ENCODE peak calls at places on chromosome 1, in five cellular contexts. T is A549, X is IMR-90, D is GM12878, I is K562. J is an unnamed sample.
A peak's percentile ranks its signal among the peaks of the same experiment; 100 is the strongest.

GRCh38 chr1:178684542-178685000 is 40.5 kb upstream of the RALGPS2 start:
- DNase-seq in T (peak; percentile 33), X (peak; percentile 96), D (no peak), I (no peak), J (no peak)

GRCh38 chr1:82269466-82269865 is 468.7 kb downstream of the ADGRL2 start:
- DNase-seq in T (no peak), X (no peak), D (no peak), I (no peak), J (no peak)

GRCh38 chr1:230350208-230350921 is 75.8 kb downstream of the PGBD5 start:
- DNase-seq in T (no peak), X (peak; percentile 6), D (no peak), I (no peak), J (no peak)

GRCh38 chr1:203351037-203351625 is at the start of gene FMOD:
- DNase-seq in T (no peak), X (peak; percentile 46), D (no peak), I (peak; percentile 50), J (no peak)

GRCh38 chr1:55127827-55128343 is 87.3 kb downstream of the USP24 start:
- DNase-seq in T (no peak), X (peak; percentile 73), D (peak; percentile 20), I (no peak), J (no peak)

GRCh38 chr1:29145739-29146437 is 22.2 kb upstream of the TMEM200B start:
- DNase-seq in T (peak; percentile 19), X (peak; percentile 95), D (no peak), I (no peak), J (peak; percentile 8)

GRCh38 chr1:19250629-19251304 is 557 bp downstream of the EMC1 start:
- DNase-seq in T (peak; percentile 29), X (no peak), D (no peak), I (peak; percentile 62), J (no peak)

GRCh38 chr1:202162418-202163280 is 2.2 kb upstream of the PTPN7 start:
- DNase-seq in T (no peak), X (no peak), D (no peak), I (peak; percentile 76), J (no peak)

GRCh38 chr1:200179126-200179780 is 151.7 kb downstream of the NR5A2 start:
- DNase-seq in T (no peak), X (peak; percentile 70), D (no peak), I (no peak), J (no peak)

GRCh38 chr1:106756752-106757151 is 299.7 kb upstream of the PRMT6 start:
- DNase-seq in T (no peak), X (no peak), D (no peak), I (no peak), J (no peak)

GRCh38 chr1:24111998-24112380 is at the start of gene MYOM3:
- DNase-seq in T (no peak), X (no peak), D (no peak), I (no peak), J (no peak)

GRCh38 chr1:62198781-62199125 is 4.1 kb downstream of the L1TD1 start:
- DNase-seq in T (no peak), X (no peak), D (no peak), I (no peak), J (no peak)

GRCh38 chr1:157181258-157181657 is 43.1 kb upstream of the ETV3 start:
- DNase-seq in T (no peak), X (no peak), D (no peak), I (no peak), J (no peak)

GRCh38 chr1:210239295-210240155 is 6.9 kb downstream of the SERTAD4 start:
- DNase-seq in T (peak; percentile 37), X (peak; percentile 85), D (no peak), I (peak; percentile 18), J (peak; percentile 47)

GRCh38 chr1:52424238-52424637 is 19.8 kb downstream of the PRPF38A start:
- DNase-seq in T (no peak), X (peak; percentile 13), D (no peak), I (peak; percentile 30), J (no peak)

GRCh38 chr1:9228589-9228988 is 6.0 kb upstream of the H6PD start:
- DNase-seq in T (no peak), X (peak; percentile 62), D (no peak), I (no peak), J (no peak)

GRCh38 chr1:68375919-68376318 is 73.8 kb downstream of the RPE65 start:
- DNase-seq in T (no peak), X (peak; percentile 33), D (no peak), I (no peak), J (no peak)

GRCh38 chr1:7983086-7983778 is 21.7 kb downstream of the PARK7 start:
- DNase-seq in T (no peak), X (no peak), D (no peak), I (no peak), J (no peak)

GRCh38 chr1:51327386-51327785 is 3.0 kb downstream of the TTC39A start:
- DNase-seq in T (no peak), X (peak; percentile 47), D (no peak), I (no peak), J (no peak)

GRCh38 chr1:160251006-160251405 is 11.3 kb downstream of the DCAF8 start:
- DNase-seq in T (no peak), X (no peak), D (no peak), I (no peak), J (no peak)

GRCh38 chr1:157415661-157416060 is 136.7 kb downstream of the FCRL5 start:
- DNase-seq in T (no peak), X (no peak), D (no peak), I (no peak), J (no peak)

GRCh38 chr1:70608815-70609214 is 197.7 kb downstream of the CTH start:
- DNase-seq in T (no peak), X (no peak), D (no peak), I (no peak), J (no peak)

GRCh38 chr1:94396356-94396755 is 21.8 kb upstream of the ABCD3 start:
- DNase-seq in T (no peak), X (no peak), D (no peak), I (peak; percentile 9), J (no peak)

GRCh38 chr1:3077561-3077960 is 8.6 kb downstream of the PRDM16 start:
- DNase-seq in T (no peak), X (no peak), D (no peak), I (no peak), J (no peak)

DNA sequence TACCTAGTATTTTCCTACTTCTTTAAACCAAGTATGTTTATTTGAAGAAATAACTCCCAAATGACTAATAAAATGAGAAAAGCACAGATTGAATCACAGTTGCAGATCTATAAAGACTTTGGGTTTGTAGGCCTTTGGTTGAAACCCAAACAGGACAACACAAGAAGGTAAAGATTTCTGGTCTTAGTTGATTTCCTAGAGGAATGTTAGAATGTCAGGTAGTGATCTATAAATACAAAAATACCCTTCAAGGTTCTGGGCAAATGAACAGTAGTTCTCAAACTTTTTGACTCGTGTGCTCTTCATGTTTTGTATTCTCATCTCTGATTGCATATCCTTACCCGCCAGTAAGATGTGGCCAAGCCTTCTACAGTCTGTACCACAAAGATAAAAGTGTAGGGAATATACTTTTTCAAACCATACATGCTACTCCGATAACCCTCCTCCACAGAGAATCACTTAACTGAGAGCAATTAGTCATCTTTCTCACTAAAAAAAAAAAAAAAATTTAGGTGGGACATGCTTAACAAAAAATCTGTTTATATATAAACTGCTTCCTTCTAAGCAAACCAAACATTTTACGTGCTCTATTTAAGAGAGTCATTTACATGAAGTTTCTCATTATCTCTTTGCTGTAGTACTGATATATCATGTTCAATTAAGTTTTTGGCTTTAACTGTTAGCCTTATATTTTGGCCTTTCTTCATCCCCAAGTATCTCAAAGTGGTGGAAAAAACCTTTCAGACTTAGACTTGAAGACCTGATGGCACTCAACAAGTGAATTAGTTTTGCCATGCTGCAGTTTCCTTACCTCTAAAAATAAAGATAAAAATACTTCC is 36.0 kb downstream of the CNIH4 start:
- DNase-seq in T (no peak), X (peak; percentile 70), D (no peak), I (peak; percentile 83), J (no peak)
- TF ChIP-seq POLR2A in T (no peak), X (no peak), D (no peak), I (no peak), J (no peak)

GRCh38 chr1:31122779-31123178 is 57.3 kb upstream of the PUM1 start:
- DNase-seq in T (no peak), X (peak; percentile 54), D (no peak), I (no peak), J (no peak)
- TF ChIP-seq POLR2A in T (no peak), X (no peak), D (no peak), I (no peak), J (no peak)

GRCh38 chr1:42845193-42845592 is 1.2 kb upstream of the ZNF691 start:
- DNase-seq in T (no peak), X (no peak), D (no peak), I (no peak), J (no peak)

GRCh38 chr1:42847721-42848470 is 1.5 kb downstream of the ZNF691 start:
- DNase-seq in T (no peak), X (no peak), D (no peak), I (no peak), J (no peak)

GRCh38 chr1:42845866-42846256 is 552 bp upstream of the ZNF691 start:
- DNase-seq in T (no peak), X (no peak), D (no peak), I (no peak), J (no peak)

GRCh38 chr1:42847111-42847580 is 733 bp downstream of the ZNF691 start:
- DNase-seq in T (no peak), X (no peak), D (no peak), I (no peak), J (no peak)

DNA sequence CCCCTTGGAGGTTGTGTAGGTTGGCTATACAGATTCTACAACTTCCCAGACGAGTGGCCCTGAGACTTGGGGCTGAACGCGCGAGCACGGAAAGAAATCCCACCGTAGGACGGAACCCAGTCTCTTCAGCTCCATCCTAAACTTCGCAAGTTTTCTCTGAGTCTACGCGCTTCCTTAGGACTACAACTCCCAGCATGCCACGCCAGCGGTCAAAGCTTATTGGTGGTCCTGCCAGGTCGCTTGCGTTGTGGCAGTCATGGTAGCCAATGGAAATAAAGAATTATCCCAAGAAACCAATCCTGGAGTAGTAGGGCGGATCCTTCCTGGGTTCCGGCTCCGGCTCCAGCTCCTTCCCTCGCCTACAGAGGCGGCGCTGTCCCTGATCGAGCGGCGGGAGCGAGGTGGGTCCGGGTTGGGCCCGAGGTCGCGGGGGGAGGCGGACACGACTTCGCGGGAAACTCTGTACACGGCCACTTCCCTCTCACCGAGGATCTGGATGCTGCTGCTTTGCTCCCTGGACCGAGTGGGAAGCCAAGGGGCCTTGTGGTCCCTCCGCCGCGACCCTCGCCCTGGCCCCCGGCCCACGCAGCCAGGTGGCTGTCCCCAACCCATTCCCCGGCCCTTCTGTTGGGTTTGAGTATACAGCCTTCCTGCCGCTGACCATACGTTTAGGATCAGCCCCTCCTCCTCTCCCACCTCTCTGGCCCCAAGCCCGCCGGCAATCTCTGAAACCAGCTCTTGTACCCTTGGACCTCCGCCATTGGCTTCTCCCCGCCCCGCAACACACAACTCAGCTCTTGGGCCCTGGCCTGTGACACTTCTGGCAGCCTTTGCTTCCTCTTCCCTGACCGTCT is at the start of gene ZNF691:
- DNase-seq in T (peak; percentile 94), X (peak; percentile 98), D (peak; percentile 92), I (peak; percentile 99), J (peak; percentile 96)
- TF ChIP-seq POLR2A in T (peak; percentile 39), X (peak; percentile 44), D (peak; percentile 90), I (peak; percentile 91), J (no peak)

DNA sequence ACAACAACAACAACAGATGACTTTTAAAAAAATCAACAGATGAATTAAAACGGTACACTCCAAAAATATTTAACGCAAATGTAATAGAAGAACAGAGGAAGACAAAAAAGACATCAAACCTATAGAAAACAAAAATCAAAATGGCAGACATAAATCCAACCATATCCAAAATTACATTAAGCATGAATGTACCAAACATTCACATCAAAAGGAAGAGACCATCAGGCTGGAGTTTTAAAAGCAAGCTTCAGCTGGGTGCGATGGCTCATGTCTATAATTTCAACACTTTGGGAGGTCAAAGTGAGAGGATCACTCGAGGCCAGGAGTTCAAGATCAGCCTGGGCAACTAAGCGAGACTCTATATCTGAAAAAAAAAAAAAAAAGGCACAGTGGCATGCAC is 116.2 kb downstream of the SMYD3 start:
- DNase-seq in T (no peak), X (no peak), D (no peak), I (no peak), J (no peak)
- TF ChIP-seq POLR2A in T (no peak), X (no peak), D (no peak), I (no peak), J (no peak)